ENCODE peak calls at places on chromosomes 3 and 15, in four cellular contexts. N is HFFc6, Y is HEK293T, G is WTC11. C is an unnamed sample.

GRCh38 chr15:66675456-66675855 is 26.6 kb upstream of the SMAD6 start:
- DNase-seq in N (no peak), Y (no peak), G (no peak), C (no peak)

GRCh38 chr15:31080618-31081017 is 20.9 kb downstream of the TRPM1 start:
- DNase-seq in N (no peak), Y (peak), G (peak), C (peak)

GRCh38 chr3:24598691-24599090 is 104.0 kb upstream of the THRB start:
- DNase-seq in N (no peak), Y (no peak), G (no peak), C (no peak)

GRCh38 chr15:76844096-76844495 is 61.0 kb downstream of the SCAPER start:
- DNase-seq in N (no peak), Y (no peak), G (no peak), C (no peak)

GRCh38 chr3:116034797-116035196 is 410.5 kb downstream of the LSAMP start:
- DNase-seq in N (no peak), Y (peak), G (no peak), C (no peak)

GRCh38 chr3:194867270-194867983 is 181.7 kb downstream of the FAM43A start:
- DNase-seq in N (no peak), Y (no peak), G (no peak), C (no peak)

GRCh38 chr3:65245133-65246076 is 557.6 kb upstream of the ADAMTS9 start:
- DNase-seq in N (no peak), Y (no peak), G (no peak), C (no peak)

GRCh38 chr3:171306631-171307030 is 153.6 kb downstream of the TNIK start:
- DNase-seq in N (peak), Y (peak), G (no peak), C (no peak)

GRCh38 chr15:75431682-75432081 is 19.8 kb downstream of the SIN3A start:
- DNase-seq in N (no peak), Y (no peak), G (no peak), C (peak)

GRCh38 chr3:65992106-65992505 is 46.6 kb downstream of the MAGI1 start:
- DNase-seq in N (no peak), Y (no peak), G (no peak), C (no peak)

GRCh38 chr3:107740992-107741896 is 218.5 kb downstream of the BBX start:
- DNase-seq in N (peak), Y (no peak), G (no peak), C (no peak)

GRCh38 chr3:22714758-22715157 is 488.4 kb upstream of the UBE2E2 start:
- DNase-seq in N (no peak), Y (no peak), G (no peak), C (peak)

GRCh38 chr3:127074900-127075360 is 92.0 kb downstream of the PLXNA1 start:
- DNase-seq in N (peak), Y (peak), G (peak), C (peak)

GRCh38 chr3:31878231-31878838 is 102.7 kb downstream of the OSBPL10 start:
- DNase-seq in N (no peak), Y (no peak), G (no peak), C (no peak)